ENCODE peak calls at places on chromosomes 5 and 9, in six cellular contexts. S is IMR-90, T is suprapubic skin, Z is keratinocyte, V is tibial nerve, Q is heart right ventricle. L is an unnamed sample.

GRCh38 chr5:132662925-132663770 is 5.2 kb downstream of the IL13 start:
- DNase-seq in Q (no peak), S (peak; percentile 21), V (no peak), T (no peak), Z (no peak), L (no peak)

GRCh38 chr5:32714836-32715235 is 3.7 kb downstream of the NPR3 start:
- DNase-seq in Q (no peak), V (no peak), S (peak; percentile 72), T (no peak), Z (no peak), L (no peak)

GRCh38 chr9:38046669-38047300 is 22.2 kb downstream of the SHB start:
- DNase-seq in Q (no peak), Z (peak; percentile 79), V (no peak), S (peak; percentile 69), T (no peak), L (no peak)

GRCh38 chr9:17064558-17064957 is 70.3 kb upstream of the CNTLN start:
- DNase-seq in Z (no peak), V (no peak), S (no peak), T (no peak), Q (no peak), L (no peak)

GRCh38 chr9:125513634-125514413 is 193.2 kb downstream of the MAPKAP1 start:
- DNase-seq in Z (no peak), V (no peak), T (no peak), Q (peak; percentile 19), S (peak; percentile 81), L (no peak)

GRCh38 chr5:143527808-143528207 is 124.3 kb upstream of the NR3C1 start:
- DNase-seq in Q (no peak), V (no peak), T (no peak), S (peak; percentile 61), Z (no peak), L (no peak)

GRCh38 chr9:2494571-2494970 is 127.0 kb upstream of the VLDLR start:
- DNase-seq in T (no peak), V (no peak), Z (no peak), Q (no peak), S (peak; percentile 88), L (no peak)

GRCh38 chr9:82147798-82148440 is 159.3 kb downstream of the SPATA31D1 start:
- DNase-seq in S (no peak), T (no peak), Q (no peak), V (no peak), Z (no peak), L (no peak)

GRCh38 chr9:132283165-132283564 is 71.6 kb downstream of the SETX start:
- DNase-seq in T (no peak), S (peak; percentile 34), V (no peak), Q (no peak), Z (no peak), L (no peak)

GRCh38 chr9:27125030-27125429 is 16.0 kb downstream of the TEK start:
- DNase-seq in Z (peak; percentile 91), S (peak; percentile 99), T (peak; percentile 66), Q (peak; percentile 61), V (no peak), L (no peak)

GRCh38 chr5:663436-664342 is 29.5 kb downstream of the TPPP start:
- DNase-seq in V (no peak), T (no peak), Z (no peak), S (no peak), Q (no peak), L (no peak)

GRCh38 chr9:135179041-135179440 is 91.6 kb downstream of the OLFM1 start:
- DNase-seq in Z (no peak), Q (no peak), T (no peak), S (no peak), V (no peak), L (no peak)

GRCh38 chr5:24668050-24668449 is 23.3 kb upstream of the CDH10 start:
- DNase-seq in S (no peak), Z (no peak), Q (no peak), V (no peak), T (no peak), L (no peak)

GRCh38 chr5:57494104-57495098 is 11.8 kb upstream of the ACTBL2 start:
- DNase-seq in Z (peak; percentile 90), S (peak; percentile 98), V (no peak), T (peak; percentile 73), Q (peak; percentile 55), L (no peak)

GRCh38 chr5:175743676-175744210 is 85.9 kb downstream of the HRH2 start:
- DNase-seq in S (peak; percentile 7), Z (no peak), Q (no peak), T (no peak), V (no peak), L (peak; percentile 16)

GRCh38 chr5:142168365-142168764 is 59.8 kb downstream of the NDFIP1 start:
- DNase-seq in V (no peak), Q (no peak), S (no peak), Z (no peak), T (no peak), L (no peak)

GRCh38 chr5:140042551-140043507 is at the start of gene NRG2:
- DNase-seq in V (peak; percentile 28), T (peak; percentile 79), Q (peak; percentile 77), S (peak; percentile 7), Z (no peak), L (peak; percentile 50)

GRCh38 chr9:130825051-130825651 is 9.9 kb upstream of the ABL1 start:
- DNase-seq in Q (peak; percentile 53), Z (no peak), T (no peak), S (peak; percentile 84), V (no peak), L (no peak)

GRCh38 chr5:56494300-56494704 is 261.2 kb upstream of the ANKRD55 start:
- DNase-seq in V (no peak), S (peak; percentile 65), Q (peak; percentile 26), Z (no peak), T (no peak), L (no peak)

GRCh38 chr9:109440797-109441287 is 57.3 kb downstream of the PTPN3 start:
- DNase-seq in Z (peak; percentile 50), V (no peak), Q (peak; percentile 65), S (peak; percentile 90), T (no peak), L (peak; percentile 50)

GRCh38 chr5:139384591-139385051 is 1.5 kb upstream of the SLC23A1 start:
- DNase-seq in Z (no peak), T (no peak), Q (no peak), V (no peak), S (no peak), L (no peak)

GRCh38 chr5:159082491-159082890 is 17.2 kb downstream of the EBF1 start:
- DNase-seq in Q (no peak), T (no peak), S (no peak), Z (no peak), V (no peak), L (no peak)

GRCh38 chr5:19247302-19247701 is 740.7 kb downstream of the CDH18 start:
- DNase-seq in S (no peak), T (no peak), V (no peak), Z (no peak), Q (no peak), L (no peak)
- H3K9me3 ChIP-seq in S (peaks cover 7% of the 10 kb centered on the region), T (no peaks in the 10 kb centered on the region), V (no peaks in the 10 kb centered on the region), Z (peaks cover 2% of the 10 kb centered on the region), Q (peaks cover 30% of the 10 kb centered on the region), L (no peaks in the 10 kb centered on the region)

GRCh38 chr5:8840237-8840636 is 705.6 kb downstream of the SEMA5A start:
- DNase-seq in S (no peak), Q (no peak), Z (no peak), T (no peak), V (no peak), L (no peak)
- H3K4me3 ChIP-seq in S (no peak overlapping the region), Q (no peak overlapping the region), Z (no peak overlapping the region), T (no peak overlapping the region), V (no peak overlapping the region), L (no peak overlapping the region)

GRCh38 chr9:13386935-13387667 is 107.6 kb upstream of the MPDZ start:
- DNase-seq in Z (no peak), V (no peak), S (peak; percentile 33), Q (no peak), T (no peak), L (no peak)
- H3K9me3 ChIP-seq in Z (no peaks in the 10 kb centered on the region), V (no peaks in the 10 kb centered on the region), S (peaks cover 3% of the 10 kb centered on the region), Q (peaks cover 41% of the 10 kb centered on the region), T (peaks cover 3% of the 10 kb centered on the region), L (no peaks in the 10 kb centered on the region)

GRCh38 chr9:83649515-83649914 is 26.6 kb downstream of the IDNK start:
- DNase-seq in S (no peak), V (no peak), Z (no peak), T (no peak), Q (no peak), L (no peak)

GRCh38 chr9:83642784-83643183 is 19.8 kb downstream of the IDNK start:
- DNase-seq in Z (no peak), Q (no peak), S (no peak), T (no peak), V (no peak), L (no peak)

GRCh38 chr9:83649080-83649479 is 26.1 kb downstream of the IDNK start:
- DNase-seq in S (peak; percentile 28), Q (peak; percentile 58), Z (no peak), V (peak; percentile 46), T (peak; percentile 71), L (peak; percentile 68)

GRCh38 chr9:83651558-83651957 is 28.6 kb downstream of the IDNK start:
- DNase-seq in V (no peak), S (no peak), Q (no peak), Z (no peak), T (no peak), L (no peak)

GRCh38 chr9:83646500-83647239 is 23.7 kb downstream of the IDNK start:
- DNase-seq in Z (no peak), V (no peak), T (no peak), Q (no peak), S (no peak), L (no peak)
- H3K4me3 ChIP-seq in Z (no peak overlapping the region), V (no peak overlapping the region), T (no peak overlapping the region), Q (no peak overlapping the region), S (no peak overlapping the region), L (no peak overlapping the region)

GRCh38 chr5:66608501-66608900 is 12.3 kb downstream of the MAST4 start:
- DNase-seq in Q (no peak), T (no peak), Z (no peak), V (no peak), S (no peak), L (no peak)
- H3K9me3 ChIP-seq in Q (no peaks in the 10 kb centered on the region), T (no peaks in the 10 kb centered on the region), Z (no peaks in the 10 kb centered on the region), V (no peaks in the 10 kb centered on the region), S (no peaks in the 10 kb centered on the region), L (no peaks in the 10 kb centered on the region)

GRCh38 chr5:138033275-138033808 is 463 bp upstream of the FAM13B start:
- DNase-seq in V (no peak), T (peak; percentile 64), S (no peak), Q (no peak), Z (no peak), L (no peak)

GRCh38 chr5:138032572-138033274 is at the start of gene FAM13B:
- DNase-seq in V (peak; percentile 48), Z (no peak), T (peak; percentile 84), Q (peak; percentile 77), S (peak; percentile 48), L (no peak)

GRCh38 chr5:138032028-138032571 is 779 bp downstream of the FAM13B start:
- DNase-seq in V (peak; percentile 39), S (peak; percentile 43), Q (peak; percentile 69), T (no peak), Z (no peak), L (no peak)

GRCh38 chr5:138029501-138029900 is 3.4 kb downstream of the FAM13B start:
- DNase-seq in Z (no peak), V (no peak), S (no peak), Q (no peak), T (no peak), L (no peak)

DNA sequence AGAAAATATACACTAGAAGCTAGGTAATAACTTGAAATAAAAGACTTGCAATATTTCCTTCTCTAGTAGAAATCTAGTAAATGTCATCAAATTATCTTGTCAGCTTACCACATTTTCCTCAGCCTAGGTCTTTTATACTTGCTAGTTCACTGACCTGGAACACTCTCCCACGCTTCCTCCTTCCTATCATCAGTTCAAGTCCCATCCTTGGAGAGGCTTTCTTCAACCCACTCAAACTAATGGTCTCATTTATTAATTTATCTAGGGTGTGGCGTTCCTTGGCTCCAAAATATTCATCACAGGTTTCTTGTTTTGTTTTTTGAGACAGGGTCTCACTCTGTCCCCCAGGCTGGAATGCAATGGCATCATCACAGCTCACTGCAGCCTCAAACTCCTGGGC is 2.9 kb downstream of the FAM13B start:
- DNase-seq in V (no peak), Z (no peak), T (no peak), Q (no peak), S (no peak), L (no peak)
- H3K4me3 ChIP-seq in V (no peak overlapping the region), Z (no peak overlapping the region), T (no peak overlapping the region), Q (no peak overlapping the region), S (no peak overlapping the region), L (no peak overlapping the region)